ENCODE peak calls at places on chromosomes 2 and 18, in ten cellular contexts. V is astrocyte; X is PC-9; K is tibial artery; N is HCT116; F is transverse colon; C is CD8-positive, alpha-beta T cell; S is A549; J is cardiac muscle cell; Q is IMR-90. E is an unnamed sample.
A peak's percentile ranks its signal among the peaks of the same experiment; 100 is the strongest.

GRCh38 chr2:230156782-230157181 is 63.0 kb downstream of the SP110 start:
- DNase-seq in V (no peak), X (no peak), K (no peak), N (no peak), F (no peak), C (no peak), S (no peak), J (no peak), Q (no peak), E (no peak)

GRCh38 chr2:201622306-201622705 is 21.0 kb downstream of the TMEM237 start:
- DNase-seq in V (peak; percentile 40), X (no peak), K (no peak), N (no peak), F (no peak), C (no peak), S (no peak), J (no peak), Q (peak; percentile 8), E (no peak)

GRCh38 chr2:43266692-43267091 is 40.3 kb upstream of the ZFP36L2 start:
- DNase-seq in V (no peak), X (no peak), K (peak; percentile 73), N (no peak), F (peak; percentile 43), C (no peak), S (no peak), J (no peak), Q (peak; percentile 33), E (peak; percentile 48)

GRCh38 chr2:16441431-16441830 is 224.2 kb downstream of the CYRIA start:
- DNase-seq in V (no peak), X (no peak), K (no peak), N (no peak), F (no peak), C (no peak), S (no peak), J (no peak), Q (no peak), E (no peak)

GRCh38 chr2:236934656-236935055 is 151.0 kb upstream of the COPS8 start:
- DNase-seq in V (no peak), X (no peak), K (no peak), N (no peak), F (no peak), C (no peak), S (no peak), J (no peak), Q (no peak), E (no peak)

GRCh38 chr2:213085538-213085937 is 65.9 kb downstream of the IKZF2 start:
- DNase-seq in V (no peak), X (no peak), K (no peak), N (no peak), F (no peak), C (no peak), S (no peak), J (no peak), Q (no peak), E (no peak)

GRCh38 chr2:143176606-143177005 is 47.4 kb downstream of the ARHGAP15 start:
- DNase-seq in V (no peak), X (no peak), K (no peak), N (no peak), F (no peak), C (peak; percentile 20), S (no peak), J (no peak), Q (no peak), E (no peak)

GRCh38 chr18:57737661-57738060 is 65.5 kb downstream of the ATP8B1 start:
- DNase-seq in V (peak; percentile 98), X (peak; percentile 87), K (peak; percentile 82), N (no peak), F (peak; percentile 48), C (no peak), S (peak; percentile 60), J (no peak), Q (peak; percentile 99), E (peak; percentile 91)

GRCh38 chr2:17615728-17616351 is 75.3 kb downstream of the VSNL1 start:
- DNase-seq in V (peak; percentile 86), X (peak; percentile 43), K (no peak), N (peak; percentile 86), F (no peak), C (no peak), S (no peak), J (no peak), Q (peak; percentile 74), E (no peak)

GRCh38 chr2:133296396-133296795 is 271.9 kb downstream of the NCKAP5 start:
- DNase-seq in V (no peak), X (no peak), K (no peak), N (no peak), F (no peak), C (no peak), S (no peak), J (no peak), Q (peak; percentile 30), E (no peak)

GRCh38 chr2:179796213-179797007 is 65.0 kb downstream of the ZNF385B start:
- DNase-seq in V (no peak), X (no peak), K (no peak), N (no peak), F (no peak), C (no peak), S (no peak), J (no peak), Q (no peak), E (no peak)

GRCh38 chr2:45938649-45939511 is 287.4 kb downstream of the PRKCE start:
- DNase-seq in V (peak; percentile 94), X (peak; percentile 100), K (peak; percentile 63), N (peak; percentile 92), F (peak; percentile 84), C (no peak), S (peak; percentile 91), J (no peak), Q (peak; percentile 97), E (peak; percentile 81)

GRCh38 chr2:120552800-120553471 is 182.7 kb upstream of the GLI2 start:
- DNase-seq in V (peak; percentile 44), X (peak; percentile 90), K (peak; percentile 75), N (peak; percentile 84), F (peak; percentile 84), C (no peak), S (peak; percentile 87), J (peak; percentile 82), Q (peak; percentile 23), E (peak; percentile 77)

GRCh38 chr2:191386938-191387536 is 141.8 kb downstream of the MYO1B start:
- DNase-seq in V (peak; percentile 90), X (peak; percentile 67), K (no peak), N (no peak), F (no peak), C (no peak), S (no peak), J (no peak), Q (peak; percentile 89), E (no peak)

GRCh38 chr2:215920244-215921100 is 92.9 kb downstream of the MREG start:
- DNase-seq in V (peak; percentile 67), X (peak; percentile 61), K (peak; percentile 64), N (peak; percentile 65), F (peak; percentile 72), C (peak; percentile 43), S (peak; percentile 24), J (peak; percentile 72), Q (peak; percentile 87), E (peak; percentile 73)

GRCh38 chr2:209526541-209526940 is 102.7 kb downstream of the MAP2 start:
- DNase-seq in V (no peak), X (no peak), K (no peak), N (no peak), F (no peak), C (no peak), S (no peak), J (no peak), Q (peak; percentile 7), E (no peak)

GRCh38 chr2:37523861-37524362 is 147.5 kb downstream of the CDC42EP3 start:
- DNase-seq in V (peak; percentile 78), X (no peak), K (peak; percentile 65), N (no peak), F (peak; percentile 21), C (no peak), S (no peak), J (no peak), Q (peak; percentile 82), E (peak; percentile 90)

GRCh38 chr2:205776139-205776538 is 93.8 kb downstream of the NRP2 start:
- DNase-seq in V (no peak), X (no peak), K (no peak), N (peak; percentile 55), F (peak; percentile 58), C (no peak), S (no peak), J (peak; percentile 30), Q (no peak), E (no peak)

DNA sequence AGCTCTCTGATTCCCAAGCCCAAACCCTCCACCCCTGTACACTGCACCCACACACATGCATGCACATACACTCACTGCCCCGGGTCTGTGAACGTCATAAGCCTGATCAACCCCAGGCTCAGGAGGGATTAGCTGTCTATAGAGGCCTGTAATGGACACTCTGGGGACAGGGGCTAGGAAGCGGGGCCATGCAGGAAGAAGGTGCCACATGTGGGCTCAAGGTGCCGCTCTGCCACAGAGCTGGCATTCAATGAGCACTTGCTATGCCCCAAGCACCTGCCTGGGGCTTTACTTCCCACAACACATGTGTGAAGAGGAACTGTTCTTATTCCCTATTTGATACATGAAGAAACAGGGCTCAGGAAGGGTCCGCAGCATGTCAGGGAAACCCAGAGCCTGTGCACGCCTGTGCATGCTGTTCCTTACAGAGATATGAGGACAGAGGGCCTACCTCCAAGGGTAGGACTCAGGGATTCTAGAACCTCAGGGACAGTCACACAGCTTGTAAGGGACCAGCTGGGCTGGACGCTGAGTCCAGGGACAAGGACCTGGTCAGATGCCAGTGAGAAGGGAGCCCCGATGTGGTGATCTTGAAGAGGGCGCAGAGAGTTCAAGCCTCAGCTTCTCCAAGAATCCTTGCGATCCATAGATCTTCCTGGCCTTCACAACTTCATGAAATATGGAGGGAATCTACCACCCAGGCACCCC is 5.0 kb downstream of the BIN1 start:
- DNase-seq in V (no peak), X (no peak), K (peak; percentile 15), N (no peak), F (no peak), C (no peak), S (no peak), J (no peak), Q (no peak), E (no peak)
- H3K4me1 ChIP-seq in V (peaks cover 24% of the 10 kb centered on the region), X (peaks cover 59% of the 10 kb centered on the region), K (peaks cover 7% of the 10 kb centered on the region), N (peaks cover 12% of the 10 kb centered on the region), F (peaks cover 34% of the 10 kb centered on the region), C (peaks cover 6% of the 10 kb centered on the region), S (peaks cover 51% of the 10 kb centered on the region), J (no peaks in the 10 kb centered on the region), Q (peaks cover 16% of the 10 kb centered on the region), E (peaks cover 6% of the 10 kb centered on the region)

GRCh38 chr18:7000484-7001096 is 117.0 kb downstream of the LAMA1 start:
- DNase-seq in V (no peak), X (no peak), K (no peak), N (no peak), F (no peak), C (no peak), S (no peak), J (peak; percentile 25), Q (peak; percentile 19), E (no peak)
- TF ChIP-seq CTCF in V (peak; percentile 45), X (peak; percentile 46), K (no peak), N (no peak), F (peak; percentile 52), C (no peak), S (peak; percentile 29), J (peak; percentile 75), Q (peak; percentile 50), E (peak; percentile 35)

GRCh38 chr2:96859681-96860064 is 1.9 kb upstream of the ANKRD39 start:
- DNase-seq in V (no peak), X (no peak), K (no peak), N (no peak), F (no peak), C (no peak), S (no peak), J (no peak), Q (no peak), E (no peak)
- H3K4me1 ChIP-seq in V (peaks cover 19% of the 10 kb centered on the region), X (peaks cover 10% of the 10 kb centered on the region), K (peaks cover 23% of the 10 kb centered on the region), N (peaks cover 9% of the 10 kb centered on the region), F (peaks cover 10% of the 10 kb centered on the region), C (peaks cover 32% of the 10 kb centered on the region), S (peaks cover 36% of the 10 kb centered on the region), J (peaks cover 3% of the 10 kb centered on the region), Q (peaks cover 12% of the 10 kb centered on the region), E (peaks cover 26% of the 10 kb centered on the region)

GRCh38 chr2:174342600-174343342 is 8.0 kb downstream of the SP9 start:
- DNase-seq in V (no peak), X (no peak), K (no peak), N (no peak), F (no peak), C (peak; percentile 29), S (no peak), J (no peak), Q (no peak), E (no peak)
- TF ChIP-seq CTCF in V (no peak), X (no peak), K (no peak), N (no peak), F (no peak), C (no peak), S (no peak), J (no peak), Q (no peak), E (no peak)